ENCODE peak calls at places on chromosomes 7 and 10, in nine cellular contexts. J, Y, O, I, U, D, Q, N and Z are unnamed samples.

GRCh38 chr7:137895301-137896201 is 48.8 kb upstream of the DGKI start:
- DNase-seq in J (no peak), Y (no peak), O (no peak), I (peak; percentile 51), U (no peak), D (no peak), Q (no peak), N (no peak), Z (no peak)

GRCh38 chr7:150325110-150325611 is 1.8 kb upstream of the ACTR3C start:
- DNase-seq in J (peak; percentile 13), Y (no peak), O (peak; percentile 56), I (no peak), U (no peak), D (no peak), Q (no peak), N (no peak), Z (no peak)

GRCh38 chr10:98047009-98047741 is 16.8 kb upstream of the CRTAC1 start:
- DNase-seq in J (peak; percentile 35), Y (no peak), O (no peak), I (no peak), U (no peak), D (no peak), Q (no peak), N (no peak), Z (no peak)

GRCh38 chr7:38321050-38321449 is 47.6 kb upstream of the TARP start:
- DNase-seq in J (no peak), Y (no peak), O (no peak), I (no peak), U (no peak), D (no peak), Q (no peak), N (no peak), Z (no peak)

GRCh38 chr7:99380032-99380822 is 5.7 kb downstream of the ARPC1B start:
- DNase-seq in J (peak; percentile 65), Y (no peak), O (peak; percentile 72), I (peak; percentile 78), U (peak; percentile 49), D (no peak), Q (no peak), N (peak; percentile 57), Z (no peak)

GRCh38 chr10:15863733-15864132 is 3.4 kb upstream of the MINDY3 start:
- DNase-seq in J (no peak), Y (no peak), O (no peak), I (no peak), U (no peak), D (no peak), Q (no peak), N (no peak), Z (no peak)

GRCh38 chr7:106369349-106369748 is 84.6 kb upstream of the NAMPT start:
- DNase-seq in J (peak; percentile 87), Y (no peak), O (peak; percentile 88), I (no peak), U (no peak), D (no peak), Q (no peak), N (no peak), Z (no peak)

GRCh38 chr10:22494007-22494406 is 148.7 kb downstream of the SPAG6 start:
- DNase-seq in J (no peak), Y (no peak), O (no peak), I (no peak), U (no peak), D (no peak), Q (no peak), N (no peak), Z (no peak)

GRCh38 chr7:137652721-137653120 is 194.1 kb downstream of the DGKI start:
- DNase-seq in J (peak; percentile 35), Y (no peak), O (peak; percentile 61), I (no peak), U (no peak), D (no peak), Q (no peak), N (no peak), Z (no peak)

DNA sequence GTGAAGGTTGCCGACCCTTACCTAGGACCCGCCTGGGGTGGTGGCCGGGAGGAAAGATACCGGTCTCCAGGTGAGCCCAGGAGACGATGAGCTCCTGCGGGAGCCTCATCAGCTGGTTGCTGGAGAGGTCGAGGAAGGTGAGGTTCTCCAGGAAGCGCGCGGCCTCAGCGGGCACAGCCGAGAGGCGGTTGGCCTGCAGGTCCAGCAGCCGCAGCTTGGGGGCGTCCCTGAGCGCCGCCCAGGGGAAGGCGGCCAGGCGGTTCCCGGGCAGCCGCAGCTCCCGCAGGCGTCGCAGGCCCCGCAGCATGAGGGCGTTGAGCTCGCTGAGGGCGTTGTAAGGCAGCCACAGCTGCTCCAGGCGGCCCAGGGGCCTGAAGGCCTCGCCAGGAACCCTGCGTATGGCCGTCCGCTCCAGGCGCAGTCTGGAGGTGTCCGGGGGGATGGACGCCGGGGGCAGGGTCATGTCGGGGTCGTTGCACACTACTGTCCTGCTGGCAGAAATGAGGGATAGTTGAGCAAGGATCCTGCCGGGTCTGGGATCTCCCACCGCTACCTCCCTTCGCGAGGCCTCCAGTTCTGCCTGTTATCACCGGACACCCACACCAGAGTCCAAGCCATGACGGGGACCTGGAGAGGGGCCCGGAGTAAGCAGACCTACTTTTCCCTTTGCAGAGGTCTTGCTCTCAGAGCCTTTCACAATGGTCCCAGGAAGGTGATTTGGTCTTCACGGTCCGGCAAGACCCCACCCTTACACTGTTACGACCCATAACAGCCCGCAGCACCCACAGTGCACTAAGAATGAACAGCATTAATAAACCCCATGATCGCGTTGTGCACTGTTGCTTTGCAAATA is 3.9 kb downstream of the LRIT1 start:
- DNase-seq in J (no peak), Y (no peak), O (no peak), I (no peak), U (peak; percentile 87), D (peak; percentile 3), Q (no peak), N (no peak), Z (no peak)
- TF ChIP-seq CTCF in J (no peak), Y (peak; percentile 23), O (no peak), I (no peak), U (peak; percentile 67), D (peak; percentile 17), Q (no peak), N (peak; percentile 27), Z (peak; percentile 42)

GRCh38 chr10:5305374-5305773 is 59.4 kb upstream of the UCN3 start:
- DNase-seq in J (peak; percentile 90), Y (no peak), O (peak; percentile 71), I (no peak), U (no peak), D (no peak), Q (no peak), N (no peak), Z (no peak)
- TF ChIP-seq CTCF in J (peak; percentile 81), Y (no peak), O (peak; percentile 46), I (no peak), U (no peak), D (peak; percentile 35), Q (peak; percentile 28), N (no peak), Z (no peak)

GRCh38 chr10:17872191-17873091 is 63.3 kb downstream of the MRC1 start:
- DNase-seq in J (peak; percentile 51), Y (no peak), O (peak; percentile 59), I (no peak), U (peak; percentile 42), D (no peak), Q (no peak), N (peak; percentile 59), Z (no peak)
- TF ChIP-seq CTCF in J (peak; percentile 40), Y (peak; percentile 59), O (peak; percentile 52), I (peak; percentile 12), U (peak; percentile 63), D (peak; percentile 52), Q (no peak), N (peak; percentile 72), Z (no peak)

DNA sequence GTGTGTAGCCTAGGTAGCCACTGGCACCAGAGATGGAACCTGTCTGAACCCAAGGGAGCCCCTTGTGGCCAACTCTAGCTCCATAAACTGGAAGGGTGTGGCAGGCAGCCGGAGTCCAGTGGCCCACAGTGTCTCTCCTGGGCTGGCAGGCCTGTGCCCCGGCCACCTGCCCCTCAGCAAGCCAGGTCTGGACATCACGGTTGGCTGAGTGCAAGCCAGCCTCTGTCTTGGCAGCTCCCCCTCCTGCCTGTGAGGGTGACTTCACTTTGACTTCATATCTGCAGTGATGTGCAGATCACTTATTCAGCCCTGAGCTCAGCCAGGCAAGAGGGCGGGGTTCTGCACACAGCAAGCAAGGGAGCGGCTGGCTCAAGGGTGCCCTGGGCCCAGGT is 1.3 kb upstream of the RET start:
- DNase-seq in J (no peak), Y (peak; percentile 81), O (peak; percentile 9), I (no peak), U (peak; percentile 46), D (no peak), Q (no peak), N (no peak), Z (no peak)
- TF ChIP-seq CTCF in J (no peak), Y (peak; percentile 49), O (peak; percentile 12), I (no peak), U (peak; percentile 20), D (peak; percentile 20), Q (no peak), N (peak; percentile 48), Z (peak; percentile 42)

DNA sequence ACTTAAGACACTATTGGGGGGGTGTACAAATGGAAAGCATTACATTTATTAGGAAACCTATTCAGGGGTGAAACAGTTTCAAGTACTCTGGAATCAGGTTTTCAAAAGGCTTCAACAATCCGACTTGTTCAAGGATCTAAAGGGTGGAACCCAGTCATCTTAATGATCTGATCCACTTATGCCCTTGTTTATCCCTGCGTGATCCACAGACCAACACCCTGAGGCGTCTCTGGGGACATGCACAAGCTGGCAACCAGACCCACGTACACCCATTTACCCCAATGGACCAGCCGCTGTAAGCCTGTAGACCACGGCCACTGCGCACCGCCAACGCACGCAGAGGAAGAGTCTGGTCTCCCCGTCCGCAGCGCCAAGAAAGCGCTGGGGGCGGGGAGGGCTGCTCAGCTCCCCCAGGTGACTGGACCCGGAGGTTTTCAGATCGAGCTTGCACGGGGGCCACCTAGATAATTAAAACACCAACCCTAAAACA is 13.4 kb downstream of the HNRNPF start:
- DNase-seq in J (peak; percentile 34), Y (peak; percentile 77), O (peak; percentile 39), I (no peak), U (peak; percentile 39), D (no peak), Q (no peak), N (peak; percentile 55), Z (no peak)
- TF ChIP-seq CTCF in J (no peak), Y (no peak), O (no peak), I (no peak), U (no peak), D (no peak), Q (no peak), N (no peak), Z (no peak)

DNA sequence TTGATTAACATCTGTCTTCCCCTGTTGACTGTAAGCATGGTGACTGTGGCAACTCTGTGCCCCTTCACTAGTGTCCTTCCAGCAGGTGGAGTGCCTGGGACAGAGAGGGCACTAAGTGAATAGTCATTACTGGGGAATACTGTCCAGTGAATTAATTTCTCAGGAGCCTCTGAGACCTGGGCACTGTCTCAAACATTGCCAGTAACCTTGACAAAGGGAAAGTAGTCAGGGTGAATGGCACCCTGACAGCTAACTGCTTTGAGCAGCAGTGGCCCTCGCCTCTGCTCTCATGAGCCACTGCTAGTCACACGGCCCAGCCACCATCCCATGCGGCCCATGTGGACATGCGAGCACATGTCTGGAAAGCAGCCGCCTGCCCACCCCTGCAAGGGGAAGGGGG is 13.1 kb upstream of the GRB10 start:
- DNase-seq in J (no peak), Y (no peak), O (no peak), I (no peak), U (no peak), D (no peak), Q (no peak), N (no peak), Z (no peak)
- TF ChIP-seq CTCF in J (peak; percentile 5), Y (peak; percentile 47), O (peak; percentile 16), I (no peak), U (no peak), D (no peak), Q (no peak), N (no peak), Z (no peak)